ENCODE peak calls at places on chromosomes 6 and 20, in eight cellular contexts. T, S, O, I, K, R, B and Z are unnamed samples. For H3K4me1, the result is how much of the 10 kb centered on the place peaks cover.

GRCh38 chr20:8930691-8931090 is 138.2 kb upstream of the PLCB4 start:
- DNase-seq in T (no peak), R (no peak), S (no peak), K (no peak), B (no peak), O (no peak), I (no peak), Z (no peak)

GRCh38 chr6:100833972-100834574 is 47.1 kb downstream of the ASCC3 start:
- DNase-seq in O (no peak), I (no peak), K (no peak), B (no peak), R (no peak), T (no peak), S (no peak), Z (no peak)

GRCh38 chr6:35694462-35694861 is 5.7 kb upstream of the FKBP5 start:
- DNase-seq in B (no peak), I (no peak), T (peak), R (no peak), O (no peak), K (no peak), S (no peak), Z (no peak)

GRCh38 chr6:166500246-166500645 is 86.2 kb downstream of the RAMACL start:
- DNase-seq in B (no peak), I (no peak), S (no peak), R (no peak), O (no peak), T (no peak), K (no peak), Z (no peak)

GRCh38 chr6:98335594-98335993 is 498.8 kb upstream of the POU3F2 start:
- DNase-seq in K (no peak), B (no peak), O (no peak), S (no peak), T (no peak), R (no peak), I (no peak), Z (no peak)

GRCh38 chr20:46145646-46146045 is 27.5 kb downstream of the CD40 start:
- DNase-seq in O (no peak), T (no peak), R (no peak), B (no peak), I (no peak), S (no peak), K (no peak), Z (no peak)

GRCh38 chr6:26224940-26225847 is 138.0 kb downstream of the HFE start:
- DNase-seq in O (no peak), R (no peak), B (no peak), S (no peak), T (peak), I (no peak), K (no peak), Z (no peak)

GRCh38 chr6:43798688-43799444 is 28.9 kb downstream of the VEGFA start:
- DNase-seq in B (peak), O (no peak), T (peak), R (peak), S (no peak), K (peak), I (peak), Z (peak)

GRCh38 chr20:49028684-49029083 is 17.4 kb upstream of the CSE1L start:
- DNase-seq in R (no peak), T (peak), S (no peak), I (no peak), O (no peak), B (no peak), K (no peak), Z (no peak)

GRCh38 chr6:102631921-102632320 is 1238.4 kb downstream of the GRIK2 start:
- DNase-seq in B (no peak), S (no peak), O (no peak), K (no peak), R (no peak), T (no peak), I (no peak), Z (no peak)

GRCh38 chr6:142045380-142046270 is 87.1 kb upstream of the GJE1 start:
- DNase-seq in B (no peak), I (no peak), S (no peak), K (no peak), T (peak), R (no peak), O (no peak), Z (no peak)

GRCh38 chr6:20933057-20933792 is 399.0 kb downstream of the CDKAL1 start:
- DNase-seq in R (no peak), T (no peak), O (no peak), I (no peak), B (no peak), K (no peak), S (no peak), Z (no peak)

GRCh38 chr6:20924911-20925543 is 390.8 kb downstream of the CDKAL1 start:
- DNase-seq in R (no peak), O (no peak), T (no peak), S (no peak), B (no peak), I (no peak), K (no peak), Z (no peak)

GRCh38 chr6:129849456-129849855 is 11.7 kb downstream of the TMEM244 start:
- DNase-seq in S (no peak), R (no peak), O (no peak), B (no peak), I (no peak), K (no peak), T (peak), Z (no peak)

GRCh38 chr6:119482850-119483285 is 133.3 kb upstream of the MAN1A1 start:
- DNase-seq in S (no peak), R (no peak), I (no peak), B (no peak), O (no peak), T (no peak), K (peak), Z (no peak)

GRCh38 chr6:3697609-3698008 is 53.9 kb downstream of the PXDC1 start:
- DNase-seq in S (no peak), R (no peak), I (no peak), O (no peak), T (peak), B (no peak), K (no peak), Z (no peak)

GRCh38 chr6:42118162-42119001 is 24.0 kb downstream of the C6orf132 start:
- DNase-seq in R (peak), O (no peak), T (no peak), K (peak), I (peak), B (no peak), S (no peak), Z (peak)

GRCh38 chr20:41483553-41483930 is 116.9 kb upstream of the EMILIN3 start:
- DNase-seq in B (no peak), O (no peak), R (no peak), S (no peak), T (no peak), I (no peak), K (no peak), Z (no peak)

GRCh38 chr6:20948531-20948930 is 414.3 kb downstream of the CDKAL1 start:
- DNase-seq in K (no peak), S (no peak), B (no peak), R (no peak), O (no peak), T (no peak), I (no peak), Z (no peak)

GRCh38 chr6:84847349-84848160 is 83.2 kb upstream of the TBX18 start:
- DNase-seq in K (no peak), O (no peak), R (no peak), S (no peak), B (no peak), T (no peak), I (no peak), Z (no peak)

GRCh38 chr6:125598422-125598821 is 151.0 kb upstream of the HEY2 start:
- DNase-seq in O (no peak), R (peak), B (peak), I (peak), S (no peak), T (peak), K (no peak), Z (no peak)

GRCh38 chr20:2741463-2741862 is 48.9 kb downstream of the EBF4 start:
- DNase-seq in R (no peak), I (no peak), K (no peak), T (no peak), S (no peak), B (no peak), O (peak), Z (no peak)

GRCh38 chr20:2817891-2818595 is 1.9 kb downstream of the TMEM239 start:
- DNase-seq in S (no peak), R (no peak), K (peak), O (no peak), T (peak), B (no peak), I (peak), Z (no peak)

GRCh38 chr6:41668968-41669367 is 30.7 kb downstream of the MDFI start:
- DNase-seq in B (no peak), O (no peak), K (no peak), S (no peak), T (no peak), I (no peak), R (no peak), Z (no peak)

GRCh38 chr6:47007657-47008396 is 34.3 kb downstream of the ADGRF1 start:
- DNase-seq in O (no peak), K (no peak), I (no peak), T (no peak), B (no peak), R (no peak), S (no peak), Z (no peak)

GRCh38 chr6:66740346-66740745 is 1033.3 kb upstream of the EYS start:
- DNase-seq in T (no peak), B (no peak), R (no peak), S (no peak), K (no peak), I (no peak), O (no peak), Z (no peak)

GRCh38 chr6:45420083-45420908 is 42.6 kb upstream of the SUPT3H start:
- DNase-seq in I (no peak), S (peak), T (no peak), B (no peak), K (no peak), O (peak), R (peak), Z (peak)

GRCh38 chr20:5065489-5066383 is 54.0 kb downstream of the PCNA start:
- DNase-seq in T (peak), K (peak), B (peak), O (no peak), R (peak), S (no peak), I (peak), Z (peak)

GRCh38 chr20:53866787-53867740 is 203.3 kb downstream of the BCAS1 start:
- DNase-seq in S (no peak), T (peak), B (no peak), R (no peak), O (no peak), K (no peak), I (no peak), Z (no peak)

GRCh38 chr6:15431762-15432495 is 186.1 kb downstream of the JARID2 start:
- DNase-seq in B (no peak), I (peak), S (no peak), O (no peak), K (no peak), T (peak), R (no peak), Z (no peak)

GRCh38 chr20:46062621-46063020 is 27.1 kb downstream of the NCOA5 start:
- DNase-seq in B (no peak), I (no peak), K (no peak), T (no peak), R (no peak), S (no peak), O (no peak), Z (no peak)

GRCh38 chr20:48729538-48729937 is 98.3 kb downstream of the PREX1 start:
- DNase-seq in I (no peak), O (no peak), T (no peak), R (no peak), B (no peak), S (no peak), K (no peak), Z (no peak)

GRCh38 chr6:111781055-111781708 is 92.1 kb downstream of the FYN start:
- DNase-seq in O (no peak), K (no peak), S (no peak), B (no peak), T (no peak), R (no peak), I (no peak), Z (no peak)

GRCh38 chr20:63084563-63084927 is 77.8 kb upstream of the BHLHE23 start:
- DNase-seq in O (no peak), R (peak), I (no peak), B (no peak), S (no peak), T (no peak), K (no peak), Z (no peak)

GRCh38 chr6:108576724-108577123 is 16.0 kb downstream of the FOXO3 start:
- DNase-seq in B (no peak), O (no peak), K (no peak), S (no peak), T (no peak), I (no peak), R (no peak), Z (no peak)

GRCh38 chr20:47202765-47203667 is 153.5 kb downstream of the ZMYND8 start:
- DNase-seq in S (no peak), B (no peak), I (no peak), K (no peak), O (no peak), R (no peak), T (no peak), Z (no peak)

GRCh38 chr6:37489697-37490336 is 9.9 kb downstream of the CCDC167 start:
- DNase-seq in B (no peak), K (peak), T (no peak), R (no peak), O (peak), I (no peak), S (no peak), Z (no peak)

DNA sequence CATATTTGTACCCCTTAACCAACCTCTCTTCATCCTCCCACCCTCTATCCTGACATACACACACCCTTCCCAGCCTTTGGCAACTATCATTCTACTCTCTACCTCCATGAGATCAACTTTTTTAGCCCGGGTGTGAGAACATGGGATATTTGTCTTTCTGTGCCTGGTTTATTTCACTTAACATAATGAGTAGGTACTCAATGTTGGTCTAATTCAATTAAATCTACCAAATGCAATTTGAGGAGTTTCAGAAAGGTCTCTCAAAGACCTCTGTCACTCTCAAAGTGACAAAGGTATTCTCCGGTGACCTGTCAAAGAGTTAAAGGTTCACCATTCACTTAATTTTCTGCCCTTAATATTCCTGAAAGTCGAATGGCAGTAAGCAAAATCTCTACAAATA is 87.7 kb downstream of the ME1 start:
- DNase-seq in S (no peak), O (no peak), R (no peak), T (no peak), B (no peak), I (no peak), K (no peak), Z (no peak)
- H3K27ac ChIP-seq in S (no peak), O (no peak), R (no peak), T (no peak), B (no peak), I (no peak), K (no peak), Z (no peak)

GRCh38 chr6:31350973-31351733 is 5.8 kb downstream of the HLA-B start:
- DNase-seq in T (no peak), B (no peak), S (no peak), I (no peak), R (no peak), O (peak), K (no peak), Z (no peak)
- H3K4me1 ChIP-seq in T (under half), B (under half), S (under half), I (under half), R (under half), O (half or more), K (under half), Z (under half)

GRCh38 chr6:32416031-32416430 is 9.1 kb upstream of the BTNL2 start:
- DNase-seq in K (no peak), B (no peak), I (no peak), O (no peak), T (no peak), S (no peak), R (no peak), Z (no peak)
- H3K27ac ChIP-seq in K (no peak), B (no peak), I (no peak), O (no peak), T (no peak), S (no peak), R (no peak), Z (no peak)

DNA sequence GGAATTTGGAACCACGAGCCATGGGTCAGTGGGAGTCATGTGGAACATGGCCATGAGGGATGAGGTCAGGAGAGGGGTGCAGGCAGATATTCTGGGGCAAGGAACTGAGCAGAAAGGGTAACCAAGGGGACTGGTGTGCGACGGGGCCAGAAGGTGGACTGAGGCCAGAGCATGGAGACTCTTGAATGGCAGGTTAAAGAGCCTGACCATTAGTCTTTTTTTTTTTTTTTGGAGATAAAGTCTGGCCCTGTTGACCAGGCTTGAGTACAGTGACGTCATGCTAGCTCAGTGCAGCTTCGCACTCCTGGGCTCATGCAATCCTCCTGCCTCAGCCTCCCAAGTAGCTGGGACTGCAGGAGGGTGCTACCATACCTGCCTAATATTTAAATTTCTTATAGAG is 64.0 kb downstream of the RREB1 start:
- DNase-seq in O (no peak), B (no peak), T (no peak), I (no peak), K (no peak), S (no peak), R (no peak), Z (no peak)
- H3K4me1 ChIP-seq in O (under half), B (under half), T (under half), I (half or more), K (half or more), S (under half), R (under half), Z (under half)

GRCh38 chr6:139536751-139537617 is 162.5 kb upstream of the CITED2 start:
- DNase-seq in K (peak), I (no peak), R (no peak), T (no peak), O (no peak), S (no peak), B (no peak), Z (peak)

GRCh38 chr6:139533573-139534471 is 159.4 kb upstream of the CITED2 start:
- DNase-seq in I (no peak), O (no peak), R (no peak), T (peak), K (peak), B (no peak), S (no peak), Z (peak)

GRCh38 chr6:139531716-139532115 is 157.3 kb upstream of the CITED2 start:
- DNase-seq in T (no peak), B (no peak), R (no peak), I (no peak), K (no peak), O (no peak), S (no peak), Z (no peak)

GRCh38 chr6:139533166-139533565 is 158.7 kb upstream of the CITED2 start:
- DNase-seq in I (no peak), O (no peak), K (no peak), R (no peak), B (no peak), S (no peak), T (peak), Z (no peak)

DNA sequence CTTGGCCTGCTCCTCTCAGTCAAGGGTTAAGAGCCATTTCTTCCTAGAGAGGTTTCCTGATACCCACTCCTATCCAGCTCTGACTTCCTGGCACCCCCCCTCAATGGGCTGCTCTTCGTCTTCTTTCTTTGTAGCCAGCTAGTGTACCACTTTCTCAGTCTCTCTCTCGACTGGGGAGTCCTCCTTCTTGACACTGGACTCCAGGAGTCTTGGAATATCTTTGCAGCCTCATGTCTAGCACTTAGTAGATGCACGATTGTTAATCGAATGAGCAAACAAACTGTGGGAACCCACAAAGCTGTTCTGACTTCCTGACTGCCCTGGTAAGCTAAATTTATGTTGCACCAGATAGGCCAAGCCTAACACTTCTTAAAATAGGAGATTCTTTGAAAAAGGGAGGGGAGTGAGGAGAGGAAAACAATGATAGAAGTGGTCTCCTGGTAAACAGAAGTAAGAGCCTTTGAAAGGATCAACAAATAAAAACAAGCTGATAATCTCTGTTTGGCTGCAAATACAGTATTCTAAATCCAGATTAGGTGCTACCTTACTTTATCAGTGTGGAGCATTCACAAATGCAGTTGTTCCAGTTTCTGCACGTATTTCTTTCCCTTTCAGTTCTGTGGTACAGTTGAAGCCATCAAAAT is 160.1 kb upstream of the CITED2 start:
- DNase-seq in S (no peak), B (no peak), K (peak), R (no peak), O (no peak), T (no peak), I (no peak), Z (no peak)
- H3K27ac ChIP-seq in S (peak), B (peak), K (peak), R (peak), O (peak), T (peak), I (no peak), Z (peak)

GRCh38 chr6:11218077-11218392 is 14.4 kb downstream of the NEDD9 start:
- DNase-seq in B (no peak), T (no peak), O (no peak), I (no peak), S (no peak), R (no peak), K (no peak), Z (no peak)

GRCh38 chr6:11218827-11219826 is 13.3 kb downstream of the NEDD9 start:
- DNase-seq in B (no peak), K (peak), O (no peak), R (peak), S (no peak), T (no peak), I (no peak), Z (peak)

GRCh38 chr6:11217360-11218076 is 14.9 kb downstream of the NEDD9 start:
- DNase-seq in K (peak), R (no peak), I (no peak), T (no peak), S (no peak), B (no peak), O (no peak), Z (peak)

GRCh38 chr6:11215773-11216172 is 16.7 kb downstream of the NEDD9 start:
- DNase-seq in K (peak), S (no peak), B (no peak), O (no peak), I (no peak), R (no peak), T (no peak), Z (no peak)

GRCh38 chr6:11218477-11218826 is 14.0 kb downstream of the NEDD9 start:
- DNase-seq in K (no peak), R (no peak), B (no peak), O (no peak), I (no peak), T (no peak), S (no peak), Z (no peak)
- H3K4me1 ChIP-seq in K (half or more), R (half or more), B (under half), O (under half), I (under half), T (under half), S (under half), Z (under half)

GRCh38 chr6:2626381-2626780 is 124.3 kb downstream of the MYLK4 start:
- DNase-seq in T (no peak), I (no peak), B (no peak), K (no peak), O (no peak), R (no peak), S (no peak), Z (no peak)

GRCh38 chr6:2624177-2624576 is 126.5 kb downstream of the MYLK4 start:
- DNase-seq in K (no peak), I (no peak), B (no peak), R (peak), T (no peak), O (no peak), S (no peak), Z (no peak)

GRCh38 chr6:2623348-2623747 is 127.4 kb downstream of the MYLK4 start:
- DNase-seq in S (no peak), T (no peak), B (no peak), K (no peak), I (no peak), R (no peak), O (no peak), Z (peak)

GRCh38 chr6:2622683-2623082 is 128.0 kb downstream of the MYLK4 start:
- DNase-seq in R (peak), I (no peak), B (no peak), O (no peak), T (no peak), S (no peak), K (no peak), Z (no peak)

GRCh38 chr6:2625581-2625980 is 125.1 kb downstream of the MYLK4 start:
- DNase-seq in S (no peak), B (no peak), K (no peak), O (no peak), I (no peak), R (no peak), T (no peak), Z (no peak)
- H3K27ac ChIP-seq in S (no peak), B (no peak), K (no peak), O (no peak), I (no peak), R (no peak), T (no peak), Z (peak)